ENCODE peak calls at places on chromosomes 16 and 17, in eight cellular contexts. Q is heart left ventricle, D is stomach, I is suprapubic skin, Z is NB4, G is A549, N is H1, W is adrenal gland. M is an unnamed sample.

GRCh38 chr16:1538804-1539520 is 5.5 kb downstream of the TMEM204 start:
- DNase-seq in D (no peak), I (no peak), G (peak), W (no peak), Q (peak), N (no peak), Z (peak), M (no peak)

GRCh38 chr17:45794840-45795239 is 10.7 kb downstream of the CRHR1 start:
- DNase-seq in N (no peak), Z (no peak), G (peak), Q (no peak), W (no peak), D (no peak), I (no peak), M (no peak)

GRCh38 chr17:50148226-50149098 is 2.0 kb downstream of the PPP1R9B start:
- DNase-seq in N (no peak), I (no peak), Q (peak), G (peak), W (no peak), Z (peak), D (peak), M (peak)

GRCh38 chr17:29927546-29927945 is 2.5 kb downstream of the SSH2 start:
- DNase-seq in D (no peak), I (no peak), Q (no peak), G (no peak), W (no peak), N (no peak), Z (no peak), M (no peak)

GRCh38 chr17:5329784-5330557 is 47.9 kb downstream of the RABEP1 start:
- DNase-seq in Q (no peak), D (no peak), N (no peak), Z (no peak), W (no peak), I (no peak), G (no peak), M (no peak)

GRCh38 chr17:76568771-76569170 is 16.9 kb downstream of the ST6GALNAC2 start:
- DNase-seq in Q (no peak), G (no peak), Z (no peak), N (no peak), D (no peak), W (no peak), I (no peak), M (no peak)

GRCh38 chr17:4327638-4328037 is 38.8 kb downstream of the UBE2G1 start:
- DNase-seq in W (no peak), Q (no peak), G (peak), Z (no peak), N (no peak), I (no peak), D (no peak), M (no peak)

GRCh38 chr16:79437764-79438728 is 162.5 kb downstream of the MAF start:
- DNase-seq in W (peak), D (no peak), Z (no peak), G (no peak), I (no peak), Q (peak), N (no peak), M (peak)

GRCh38 chr16:25838724-25839186 is 147.0 kb downstream of the HS3ST4 start:
- DNase-seq in D (no peak), Z (peak), I (no peak), G (peak), Q (no peak), W (peak), N (peak), M (no peak)

GRCh38 chr16:16127469-16128116 is 95.7 kb downstream of the ABCC6 start:
- DNase-seq in D (peak), G (peak), W (peak), Z (peak), Q (peak), N (peak), I (peak), M (peak)

GRCh38 chr16:85659336-85659735 is 29.4 kb downstream of the GINS2 start:
- DNase-seq in N (no peak), I (no peak), D (no peak), G (no peak), W (no peak), Z (no peak), Q (peak), M (no peak)

GRCh38 chr17:55056530-55056929 is 88.0 kb downstream of the STXBP4 start:
- DNase-seq in Q (no peak), W (no peak), N (no peak), D (peak), G (no peak), I (no peak), Z (no peak), M (peak)

GRCh38 chr16:57536306-57537193 is at the start of gene CCDC102A:
- DNase-seq in G (no peak), I (peak), Z (peak), N (no peak), W (peak), D (peak), Q (no peak), M (peak)

GRCh38 chr16:19130385-19130784 is 16.6 kb downstream of the ITPRIPL2 start:
- DNase-seq in Z (no peak), W (no peak), I (no peak), Q (no peak), D (no peak), N (no peak), G (no peak), M (no peak)

GRCh38 chr17:7132511-7133094 is 18.0 kb upstream of the ASGR2 start:
- DNase-seq in W (no peak), Q (no peak), G (no peak), N (peak), I (no peak), Z (peak), D (no peak), M (no peak)

GRCh38 chr17:58702708-58703107 is 10.3 kb downstream of the RAD51C start:
- DNase-seq in W (no peak), G (no peak), I (peak), D (no peak), N (no peak), Q (no peak), Z (no peak), M (no peak)

GRCh38 chr16:69781118-69781517 is 19.0 kb downstream of the WWP2 start:
- DNase-seq in G (no peak), N (no peak), W (no peak), D (no peak), I (no peak), Q (no peak), Z (no peak), M (no peak)

GRCh38 chr17:35345926-35346771 is 27.3 kb downstream of the SLFN11 start:
- DNase-seq in I (peak), Q (peak), G (no peak), Z (peak), D (peak), N (no peak), W (peak), M (peak)

GRCh38 chr16:83975646-83976260 is 7.7 kb downstream of the NECAB2 start:
- DNase-seq in D (no peak), I (no peak), Z (no peak), N (no peak), W (no peak), G (no peak), Q (no peak), M (no peak)

GRCh38 chr17:29368926-29369325 is 21.2 kb upstream of the TAOK1 start:
- DNase-seq in G (no peak), W (no peak), D (no peak), I (no peak), N (no peak), Q (peak), Z (no peak), M (peak)

GRCh38 chr17:58282442-58282841 is 1.7 kb upstream of the MPO start:
- DNase-seq in Q (no peak), D (no peak), N (no peak), W (peak), G (no peak), Z (peak), I (no peak), M (no peak)

GRCh38 chr17:39666601-39667261 is 1.5 kb upstream of the PNMT start:
- DNase-seq in I (no peak), G (peak), Z (peak), N (no peak), D (no peak), Q (peak), W (peak), M (no peak)

GRCh38 chr17:29582254-29582765 is 7.1 kb downstream of the GIT1 start:
- DNase-seq in Q (peak), N (no peak), W (no peak), Z (no peak), D (no peak), I (no peak), G (no peak), M (no peak)

GRCh38 chr17:73895157-73895556 is 250.9 kb upstream of the SDK2 start:
- DNase-seq in D (no peak), G (no peak), I (no peak), Z (no peak), Q (no peak), N (no peak), W (no peak), M (no peak)

GRCh38 chr17:9880582-9880999 is 24.5 kb downstream of the RCVRN start:
- DNase-seq in Q (no peak), I (no peak), G (peak), Z (peak), N (no peak), D (no peak), W (no peak), M (no peak)

GRCh38 chr16:9199312-9199711 is 107.9 kb downstream of the HAPSTR1 start:
- DNase-seq in W (no peak), D (no peak), N (no peak), I (no peak), G (no peak), Q (peak), Z (no peak), M (no peak)

GRCh38 chr16:72976047-72976746 is 71.7 kb downstream of the ZFHX3 start:
- DNase-seq in Z (no peak), G (no peak), Q (no peak), I (no peak), D (no peak), N (no peak), W (no peak), M (no peak)

GRCh38 chr16:73864868-73865267 is 431.7 kb upstream of the PSMD7 start:
- DNase-seq in Z (no peak), I (no peak), D (no peak), Q (no peak), W (no peak), N (no peak), G (no peak), M (no peak)

GRCh38 chr17:75774988-75775668 is 9.5 kb upstream of the UNK start:
- DNase-seq in Z (no peak), G (no peak), D (no peak), I (peak), N (no peak), Q (no peak), W (peak), M (no peak)

GRCh38 chr17:34580685-34581445 is 1.5 kb downstream of the TMEM132E start:
- DNase-seq in Q (no peak), Z (no peak), D (no peak), W (no peak), I (no peak), G (no peak), N (no peak), M (no peak)

GRCh38 chr17:19382581-19383444 is 4.2 kb downstream of the MFAP4 start:
- DNase-seq in W (no peak), Q (no peak), Z (no peak), I (no peak), N (no peak), D (no peak), G (no peak), M (no peak)

GRCh38 chr17:60073621-60074020 is 5.1 kb downstream of the HEATR6 start:
- DNase-seq in N (no peak), D (no peak), Q (no peak), W (no peak), I (no peak), Z (no peak), G (no peak), M (no peak)

GRCh38 chr16:56262148-56262878 is 71.0 kb downstream of the GNAO1 start:
- DNase-seq in I (no peak), D (no peak), N (no peak), Z (peak), W (no peak), Q (no peak), G (no peak), M (no peak)

GRCh38 chr17:77649717-77650211 is 308.7 kb upstream of the TNRC6C start:
- DNase-seq in Z (peak), G (peak), N (no peak), I (no peak), D (no peak), W (no peak), Q (no peak), M (no peak)

GRCh38 chr17:67378444-67379250 is 1.6 kb downstream of the PITPNC1 start:
- DNase-seq in W (peak), Z (peak), N (no peak), G (peak), I (peak), Q (peak), D (peak), M (peak)

GRCh38 chr16:84608281-84608680 is 9.6 kb downstream of the COTL1 start:
- DNase-seq in G (no peak), Z (no peak), D (no peak), Q (no peak), I (no peak), N (no peak), W (no peak), M (no peak)

GRCh38 chr17:27407916-27408846 is 48.1 kb upstream of the KSR1 start:
- DNase-seq in W (peak), Z (no peak), Q (no peak), I (peak), N (no peak), G (peak), D (peak), M (no peak)

GRCh38 chr17:64683791-64684190 is 21.7 kb upstream of the SMURF2 start:
- DNase-seq in D (no peak), W (no peak), N (no peak), G (no peak), I (no peak), Q (no peak), Z (no peak), M (no peak)

GRCh38 chr17:36652716-36653115 is 51.3 kb downstream of the MRM1 start:
- DNase-seq in W (no peak), G (no peak), Q (no peak), D (no peak), N (no peak), I (no peak), Z (no peak), M (no peak)

DNA sequence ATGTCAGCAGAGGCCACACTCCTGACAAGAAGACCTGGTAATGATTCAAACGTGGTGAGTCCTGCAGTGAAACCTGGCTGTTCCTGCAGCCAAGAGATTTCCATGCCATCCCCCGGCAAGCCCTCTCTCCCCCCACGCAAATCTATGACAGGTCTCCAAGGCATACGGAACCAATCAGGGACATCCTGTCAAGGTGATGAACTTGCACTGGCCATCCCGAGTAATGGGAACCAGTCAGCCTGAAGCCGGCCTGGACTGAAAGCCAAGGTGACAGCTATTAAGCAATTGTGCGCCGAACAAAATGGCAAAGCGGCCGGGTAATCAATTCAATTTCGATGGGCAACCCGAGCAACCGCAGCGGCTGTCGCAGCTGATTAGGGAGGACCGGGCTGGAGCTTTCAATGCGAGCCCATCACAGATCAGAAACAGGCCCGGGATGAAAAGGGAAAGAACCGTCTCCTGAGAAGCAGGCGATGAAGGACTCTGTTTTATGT is 35.0 kb downstream of the TBX4 start:
- DNase-seq in N (no peak), W (no peak), G (no peak), Z (no peak), I (no peak), D (peak), Q (no peak), M (peak)
- TF ChIP-seq POLR2A in N (no peak), W (no peak), G (no peak), Z (no peak), I (no peak), D (no peak), Q (no peak), M (no peak)

GRCh38 chr16:67936876-67937605 is 391 bp upstream of the PSMB10 start:
- DNase-seq in I (no peak), G (no peak), Q (peak), W (no peak), N (no peak), D (peak), Z (peak), M (peak)
- H3K4me3 ChIP-seq in I (peak), G (peak), Q (peak), W (peak), N (peak), D (peak), Z (peak), M (peak)

GRCh38 chr17:81717766-81718089 is 5.6 kb downstream of the SLC25A10 start:
- DNase-seq in Z (no peak), G (no peak), D (no peak), W (no peak), Q (no peak), N (no peak), I (no peak), M (no peak)

GRCh38 chr17:81722184-81723120 is 10.4 kb downstream of the SLC25A10 start:
- DNase-seq in D (peak), W (peak), Q (peak), Z (peak), G (no peak), I (no peak), N (no peak), M (peak)

GRCh38 chr17:81719410-81720266 is 7.6 kb downstream of the SLC25A10 start:
- DNase-seq in I (no peak), D (no peak), W (no peak), G (no peak), N (no peak), Z (no peak), Q (no peak), M (no peak)

GRCh38 chr17:81723651-81724209 is 11.6 kb downstream of the SLC25A10 start:
- DNase-seq in G (no peak), Z (no peak), I (no peak), N (no peak), Q (no peak), W (no peak), D (peak), M (no peak)

GRCh38 chr17:81720267-81721071 is 8.4 kb downstream of the SLC25A10 start:
- DNase-seq in W (no peak), D (no peak), G (no peak), Q (no peak), N (no peak), Z (peak), I (no peak), M (no peak)
- TF ChIP-seq POLR2A in W (no peak), D (no peak), G (no peak), Q (no peak), N (no peak), Z (no peak), I (no peak), M (no peak)

GRCh38 chr16:50643192-50643591 is 37.9 kb downstream of the SNX20 start:
- DNase-seq in Z (no peak), I (no peak), D (no peak), Q (no peak), N (no peak), G (no peak), W (no peak), M (no peak)

GRCh38 chr16:50644245-50644644 is 36.9 kb downstream of the SNX20 start:
- DNase-seq in N (no peak), Z (no peak), W (no peak), G (no peak), I (no peak), D (no peak), Q (no peak), M (no peak)

GRCh38 chr16:50641818-50642187 is 39.3 kb downstream of the SNX20 start:
- DNase-seq in N (no peak), D (no peak), G (no peak), I (no peak), Z (no peak), Q (no peak), W (no peak), M (no peak)

GRCh38 chr16:50640919-50641817 is 39.9 kb downstream of the SNX20 start:
- DNase-seq in N (no peak), W (no peak), Q (no peak), G (no peak), I (no peak), D (no peak), Z (no peak), M (no peak)

DNA sequence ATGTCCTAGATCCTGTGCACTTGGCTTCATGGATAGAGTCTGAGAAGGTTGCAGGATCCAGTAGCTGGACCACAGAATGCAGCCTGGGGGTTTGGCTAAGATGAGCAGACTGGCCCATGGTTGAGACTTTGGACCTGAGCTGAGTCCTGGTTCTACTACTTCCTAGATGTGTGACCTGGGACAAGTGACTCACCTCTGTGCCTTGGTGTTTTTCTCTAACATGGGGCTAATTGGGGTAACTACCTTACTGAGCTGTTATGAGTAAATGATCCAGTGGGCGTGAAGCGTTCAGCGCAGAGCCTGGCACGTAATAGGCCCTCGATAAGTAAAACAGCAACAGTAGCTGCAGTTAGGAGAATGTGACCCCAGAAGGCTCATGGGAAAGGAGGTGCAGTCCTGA is 38.8 kb downstream of the SNX20 start:
- DNase-seq in G (no peak), D (no peak), I (no peak), Z (no peak), N (no peak), Q (no peak), W (no peak), M (no peak)
- H3K4me3 ChIP-seq in G (no peak), D (no peak), I (no peak), Z (no peak), N (no peak), Q (no peak), W (no peak), M (no peak)

GRCh38 chr17:512311-512710 is 159.7 kb upstream of the RPH3AL start:
- DNase-seq in Q (no peak), D (no peak), N (no peak), Z (no peak), G (no peak), I (no peak), W (no peak), M (no peak)
- TF ChIP-seq POLR2A in Q (no peak), D (no peak), N (no peak), Z (no peak), G (no peak), I (no peak), W (no peak), M (no peak)

GRCh38 chr17:17028878-17029535 is 13.2 kb upstream of the MPRIP start:
- DNase-seq in Q (no peak), G (peak), W (no peak), Z (peak), D (no peak), I (no peak), N (no peak), M (no peak)
- H3K4me3 ChIP-seq in Q (no peak), G (peak), W (no peak), Z (no peak), D (no peak), I (no peak), N (no peak), M (no peak)

GRCh38 chr16:17312100-17312732 is 158.5 kb downstream of the XYLT1 start:
- DNase-seq in D (peak), Q (no peak), G (no peak), W (no peak), N (no peak), I (no peak), Z (no peak), M (no peak)
- TF ChIP-seq POLR2A in D (no peak), Q (no peak), G (no peak), W (no peak), N (no peak), I (no peak), Z (no peak), M (no peak)